ENCODE peak calls at places on chromosomes 6 and 20, in nine cellular contexts. One of them, this sample, is unnamed.

GRCh38 chr20:22584630-22584921 is 204 bp upstream of the FOXA2 start:
- DNase-seq in Peyer's patch: peak
- DNase-seq in transverse colon: peak
- DNase-seq in A549: peak
- DNase-seq in IMR-90: no peak
- DNase-seq in HepG2: peak
- DNase-seq in K562: no peak
- DNase-seq in uterus: no peak
- DNase-seq in gastrocnemius medialis: no peak
- DNase-seq in this sample: no peak

GRCh38 chr6:24680582-24680981 is 13.7 kb downstream of the ACOT13 start:
- DNase-seq in HepG2: no peak
- DNase-seq in Peyer's patch: no peak
- DNase-seq in A549: no peak
- DNase-seq in K562: no peak
- DNase-seq in IMR-90: no peak
- DNase-seq in gastrocnemius medialis: no peak
- DNase-seq in transverse colon: no peak
- DNase-seq in uterus: no peak
- DNase-seq in this sample: no peak

GRCh38 chr6:11236351-11236750 is 3.9 kb upstream of the NEDD9 start:
- DNase-seq in A549: no peak
- DNase-seq in transverse colon: no peak
- DNase-seq in Peyer's patch: no peak
- DNase-seq in K562: no peak
- DNase-seq in gastrocnemius medialis: no peak
- DNase-seq in IMR-90: no peak
- DNase-seq in HepG2: no peak
- DNase-seq in uterus: no peak
- DNase-seq in this sample: no peak

GRCh38 chr6:102766946-102767345 is 1373.4 kb downstream of the GRIK2 start:
- DNase-seq in HepG2: no peak
- DNase-seq in A549: no peak
- DNase-seq in IMR-90: peak
- DNase-seq in uterus: no peak
- DNase-seq in transverse colon: no peak
- DNase-seq in K562: no peak
- DNase-seq in Peyer's patch: no peak
- DNase-seq in gastrocnemius medialis: no peak
- DNase-seq in this sample: no peak

GRCh38 chr6:15254074-15254975 is 8.5 kb downstream of the JARID2 start:
- DNase-seq in IMR-90: no peak
- DNase-seq in Peyer's patch: no peak
- DNase-seq in uterus: no peak
- DNase-seq in transverse colon: no peak
- DNase-seq in gastrocnemius medialis: no peak
- DNase-seq in HepG2: peak
- DNase-seq in K562: no peak
- DNase-seq in A549: no peak
- DNase-seq in this sample: peak

GRCh38 chr6:13696226-13696625 is 15.4 kb downstream of the RANBP9 start:
- DNase-seq in IMR-90: peak
- DNase-seq in uterus: no peak
- DNase-seq in Peyer's patch: no peak
- DNase-seq in A549: no peak
- DNase-seq in transverse colon: no peak
- DNase-seq in HepG2: no peak
- DNase-seq in K562: no peak
- DNase-seq in gastrocnemius medialis: no peak
- DNase-seq in this sample: no peak

GRCh38 chr6:8278562-8278961 is 156.8 kb downstream of the SLC35B3 start:
- DNase-seq in transverse colon: no peak
- DNase-seq in A549: no peak
- DNase-seq in Peyer's patch: no peak
- DNase-seq in uterus: no peak
- DNase-seq in IMR-90: no peak
- DNase-seq in gastrocnemius medialis: no peak
- DNase-seq in HepG2: no peak
- DNase-seq in K562: no peak
- DNase-seq in this sample: no peak

GRCh38 chr6:147005499-147005898 is 198.7 kb upstream of the STXBP5 start:
- DNase-seq in K562: peak
- DNase-seq in uterus: no peak
- DNase-seq in Peyer's patch: no peak
- DNase-seq in gastrocnemius medialis: no peak
- DNase-seq in HepG2: no peak
- DNase-seq in IMR-90: no peak
- DNase-seq in transverse colon: no peak
- DNase-seq in A549: no peak
- DNase-seq in this sample: peak

GRCh38 chr20:41145821-41146620 is 8.7 kb downstream of the PLCG1 start:
- DNase-seq in Peyer's patch: no peak
- DNase-seq in HepG2: no peak
- DNase-seq in A549: no peak
- DNase-seq in IMR-90: no peak
- DNase-seq in K562: no peak
- DNase-seq in uterus: no peak
- DNase-seq in transverse colon: no peak
- DNase-seq in gastrocnemius medialis: no peak
- DNase-seq in this sample: no peak

GRCh38 chr6:6760054-6760453 is 171.5 kb downstream of the LY86 start:
- DNase-seq in HepG2: no peak
- DNase-seq in Peyer's patch: no peak
- DNase-seq in transverse colon: no peak
- DNase-seq in A549: no peak
- DNase-seq in gastrocnemius medialis: no peak
- DNase-seq in K562: no peak
- DNase-seq in IMR-90: no peak
- DNase-seq in uterus: no peak
- DNase-seq in this sample: no peak

DNA sequence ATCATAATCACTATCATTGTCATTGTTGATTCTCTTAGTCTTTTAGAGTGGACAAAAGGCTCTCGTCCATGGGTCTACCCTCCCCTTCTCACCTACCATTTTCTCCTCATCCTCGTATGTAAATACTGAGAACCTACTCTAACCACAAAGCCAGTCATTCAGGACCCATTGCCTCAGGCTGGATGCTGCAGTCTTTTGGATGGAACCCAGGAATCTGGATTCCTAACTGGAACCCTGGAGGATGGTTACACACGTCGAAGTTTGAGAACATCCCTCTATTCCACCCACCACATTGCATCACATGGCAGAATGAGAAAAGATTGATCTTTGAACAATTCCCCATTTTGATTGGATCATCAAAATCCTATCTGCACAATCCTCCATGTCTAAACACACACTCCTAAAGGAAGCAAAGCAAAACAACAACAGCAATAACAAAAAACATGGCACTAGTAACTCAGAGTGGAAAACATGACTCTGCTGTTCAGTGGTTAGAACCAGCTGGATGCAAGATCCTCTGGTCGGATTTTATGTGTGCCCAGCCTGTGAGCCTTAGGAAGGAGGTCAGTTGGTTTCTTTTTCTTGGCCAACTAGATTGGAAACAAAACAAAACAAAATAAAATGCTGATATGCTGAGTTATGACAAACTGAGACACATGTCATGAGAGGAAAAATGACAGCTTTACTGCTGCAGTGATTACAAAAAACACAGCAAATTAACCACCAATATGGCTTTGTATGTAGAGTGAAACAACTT is 38.0 kb downstream of the TSHZ2 start:
- DNase-seq in IMR-90: no peak
- DNase-seq in HepG2: no peak
- DNase-seq in gastrocnemius medialis: no peak
- DNase-seq in K562: no peak
- DNase-seq in A549: no peak
- DNase-seq in Peyer's patch: no peak
- DNase-seq in transverse colon: no peak
- DNase-seq in uterus: no peak
- DNase-seq in this sample: no peak
- TF ChIP-seq POLR2A in IMR-90: no peak
- TF ChIP-seq POLR2A in HepG2: no peak
- TF ChIP-seq POLR2A in gastrocnemius medialis: no peak
- TF ChIP-seq POLR2A in K562: no peak
- TF ChIP-seq POLR2A in A549: no peak
- TF ChIP-seq POLR2A in Peyer's patch: no peak
- TF ChIP-seq POLR2A in transverse colon: no peak
- TF ChIP-seq POLR2A in uterus: no peak
- TF ChIP-seq POLR2A in this sample: no peak

GRCh38 chr6:26215200-26216014 is 128.2 kb downstream of the HFE start:
- DNase-seq in HepG2: peak
- DNase-seq in IMR-90: peak
- DNase-seq in K562: no peak
- DNase-seq in gastrocnemius medialis: no peak
- DNase-seq in uterus: no peak
- DNase-seq in transverse colon: no peak
- DNase-seq in Peyer's patch: no peak
- DNase-seq in A549: no peak
- DNase-seq in this sample: peak
- TF ChIP-seq POLR2A in HepG2: peak
- TF ChIP-seq POLR2A in IMR-90: no peak
- TF ChIP-seq POLR2A in K562: peak
- TF ChIP-seq POLR2A in gastrocnemius medialis: no peak
- TF ChIP-seq POLR2A in uterus: no peak
- TF ChIP-seq POLR2A in transverse colon: peak
- TF ChIP-seq POLR2A in Peyer's patch: peak
- TF ChIP-seq POLR2A in A549: no peak
- TF ChIP-seq POLR2A in this sample: peak

GRCh38 chr6:135147637-135148592 is 33.2 kb upstream of the MYB start:
- DNase-seq in IMR-90: peak
- DNase-seq in gastrocnemius medialis: no peak
- DNase-seq in HepG2: no peak
- DNase-seq in uterus: no peak
- DNase-seq in Peyer's patch: no peak
- DNase-seq in K562: no peak
- DNase-seq in A549: no peak
- DNase-seq in transverse colon: no peak
- DNase-seq in this sample: peak
- TF ChIP-seq POLR2A in IMR-90: no peak
- TF ChIP-seq POLR2A in gastrocnemius medialis: no peak
- TF ChIP-seq POLR2A in HepG2: no peak
- TF ChIP-seq POLR2A in uterus: no peak
- TF ChIP-seq POLR2A in Peyer's patch: no peak
- TF ChIP-seq POLR2A in K562: peak
- TF ChIP-seq POLR2A in A549: no peak
- TF ChIP-seq POLR2A in transverse colon: no peak
- TF ChIP-seq POLR2A in this sample: peak

DNA sequence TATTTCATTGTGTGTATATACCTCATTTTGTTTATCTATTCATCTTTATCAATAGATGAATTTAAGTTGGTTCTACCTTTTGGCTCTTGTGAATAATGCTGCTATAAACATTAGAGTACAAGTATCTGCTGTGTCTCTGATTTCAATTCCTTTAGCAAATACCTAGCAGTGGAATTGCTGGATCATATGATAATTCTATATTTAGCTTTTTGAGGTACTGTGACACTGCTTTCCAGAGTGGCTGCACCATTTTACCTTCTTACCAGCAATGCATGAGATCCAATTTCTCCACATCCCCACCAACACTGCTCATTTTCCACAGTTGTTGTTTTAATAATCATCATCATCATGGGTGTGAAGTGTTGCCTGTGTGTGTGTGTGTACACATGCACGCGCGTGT is 182.3 kb downstream of the MBOAT1 start:
- DNase-seq in Peyer's patch: no peak
- DNase-seq in uterus: no peak
- DNase-seq in gastrocnemius medialis: no peak
- DNase-seq in A549: no peak
- DNase-seq in HepG2: no peak
- DNase-seq in IMR-90: no peak
- DNase-seq in K562: no peak
- DNase-seq in transverse colon: no peak
- DNase-seq in this sample: no peak
- TF ChIP-seq POLR2A in Peyer's patch: no peak
- TF ChIP-seq POLR2A in uterus: no peak
- TF ChIP-seq POLR2A in gastrocnemius medialis: no peak
- TF ChIP-seq POLR2A in A549: no peak
- TF ChIP-seq POLR2A in HepG2: no peak
- TF ChIP-seq POLR2A in IMR-90: no peak
- TF ChIP-seq POLR2A in K562: no peak
- TF ChIP-seq POLR2A in transverse colon: no peak
- TF ChIP-seq POLR2A in this sample: no peak

GRCh38 chr6:107843400-107843799 is 19.3 kb upstream of the SCML4 start:
- DNase-seq in Peyer's patch: no peak
- DNase-seq in HepG2: no peak
- DNase-seq in transverse colon: no peak
- DNase-seq in gastrocnemius medialis: no peak
- DNase-seq in uterus: no peak
- DNase-seq in K562: no peak
- DNase-seq in A549: no peak
- DNase-seq in IMR-90: no peak
- DNase-seq in this sample: no peak
- TF ChIP-seq POLR2A in Peyer's patch: no peak
- TF ChIP-seq POLR2A in HepG2: no peak
- TF ChIP-seq POLR2A in transverse colon: no peak
- TF ChIP-seq POLR2A in gastrocnemius medialis: no peak
- TF ChIP-seq POLR2A in uterus: no peak
- TF ChIP-seq POLR2A in K562: no peak
- TF ChIP-seq POLR2A in A549: no peak
- TF ChIP-seq POLR2A in IMR-90: no peak
- TF ChIP-seq POLR2A in this sample: no peak

This sample was measured in erythroblast.